ENCODE peak calls at places on chromosome 4, in seven cellular contexts. T is IMR-90, I is Peyer's patch, Y is heart left ventricle, E is A549, L is body of pancreas, N is HCT116. D is an unnamed sample.
A peak's percentile ranks its signal among the peaks of the same experiment; 100 is the strongest.

GRCh38 chr4:81651500-81651899 is 179.8 kb upstream of the RASGEF1B start:
- DNase-seq in T (no peak), I (no peak), Y (no peak), E (no peak), L (no peak), N (no peak), D (no peak)

GRCh38 chr4:109985993-109986640 is 73.4 kb downstream of the EGF start:
- DNase-seq in T (no peak), I (no peak), Y (no peak), E (no peak), L (no peak), N (no peak), D (no peak)

GRCh38 chr4:54227261-54228063 is 1.6 kb upstream of the PDGFRA start:
- DNase-seq in T (peak; percentile 80), I (no peak), Y (peak; percentile 56), E (peak; percentile 44), L (peak; percentile 8), N (no peak), D (peak; percentile 35)

GRCh38 chr4:3634281-3635089 is 102.3 kb upstream of the LRPAP1 start:
- DNase-seq in T (no peak), I (no peak), Y (no peak), E (no peak), L (no peak), N (no peak), D (no peak)

GRCh38 chr4:16448240-16448639 is 222.0 kb upstream of the TAPT1 start:
- DNase-seq in T (no peak), I (no peak), Y (no peak), E (no peak), L (no peak), N (no peak), D (no peak)

GRCh38 chr4:6134612-6135220 is 65.6 kb downstream of the JAKMIP1 start:
- DNase-seq in T (no peak), I (no peak), Y (no peak), E (peak; percentile 56), L (no peak), N (peak; percentile 51), D (no peak)

GRCh38 chr4:166499820-166500219 is 626.8 kb downstream of the TLL1 start:
- DNase-seq in T (no peak), I (no peak), Y (no peak), E (no peak), L (no peak), N (no peak), D (no peak)

GRCh38 chr4:31328921-31329320 is 608.8 kb downstream of the PCDH7 start:
- DNase-seq in T (no peak), I (no peak), Y (no peak), E (no peak), L (no peak), N (no peak), D (no peak)

GRCh38 chr4:95193391-95194224 is 355.2 kb downstream of the UNC5C start:
- DNase-seq in T (no peak), I (no peak), Y (no peak), E (no peak), L (no peak), N (no peak), D (no peak)

GRCh38 chr4:134862116-134862515 is 660.5 kb upstream of the PABPC4L start:
- DNase-seq in T (peak; percentile 1), I (no peak), Y (no peak), E (no peak), L (no peak), N (no peak), D (no peak)

GRCh38 chr4:84780719-84781118 is 185.8 kb downstream of the WDFY3 start:
- DNase-seq in T (no peak), I (no peak), Y (no peak), E (no peak), L (no peak), N (no peak), D (no peak)

GRCh38 chr4:117412661-117413060 is 327.3 kb upstream of the TRAM1L1 start:
- DNase-seq in T (no peak), I (no peak), Y (no peak), E (no peak), L (no peak), N (no peak), D (no peak)

GRCh38 chr4:92234393-92235176 is 69.2 kb upstream of the GRID2 start:
- DNase-seq in T (peak; percentile 100), I (no peak), Y (no peak), E (peak; percentile 56), L (no peak), N (peak; percentile 7), D (no peak)

GRCh38 chr4:89196056-89196674 is 84.8 kb downstream of the TIGD2 start:
- DNase-seq in T (no peak), I (no peak), Y (no peak), E (peak; percentile 70), L (no peak), N (peak; percentile 26), D (no peak)

GRCh38 chr4:109873791-109874514 is 26.0 kb downstream of the LRIT3 start:
- DNase-seq in T (peak; percentile 2), I (no peak), Y (no peak), E (no peak), L (peak; percentile 39), N (peak; percentile 3), D (no peak)

GRCh38 chr4:128658214-128658621 is 151.3 kb upstream of the JADE1 start:
- DNase-seq in T (no peak), I (no peak), Y (no peak), E (no peak), L (no peak), N (no peak), D (no peak)

GRCh38 chr4:101345596-101346311 is 1.6 kb downstream of the PPP3CA start:
- DNase-seq in T (peak; percentile 39), I (peak; percentile 69), Y (peak; percentile 73), E (peak; percentile 44), L (peak; percentile 60), N (no peak), D (peak; percentile 72)

GRCh38 chr4:67770422-67770821 is 16.2 kb upstream of the GNRHR start:
- DNase-seq in T (no peak), I (no peak), Y (no peak), E (no peak), L (no peak), N (no peak), D (no peak)

GRCh38 chr4:163372035-163372434 is 28.3 kb downstream of the NPY5R start:
- DNase-seq in T (no peak), I (no peak), Y (no peak), E (no peak), L (no peak), N (no peak), D (no peak)

GRCh38 chr4:98653006-98653405 is 5.4 kb downstream of the TSPAN5 start:
- DNase-seq in T (peak; percentile 80), I (no peak), Y (no peak), E (no peak), L (no peak), N (no peak), D (no peak)

GRCh38 chr4:74659576-74660411 is 134.5 kb downstream of the BTC start:
- DNase-seq in T (peak; percentile 99), I (no peak), Y (no peak), E (peak; percentile 99), L (no peak), N (peak; percentile 100), D (peak; percentile 10)

GRCh38 chr4:75769044-75769443 is 44.7 kb downstream of the USO1 start:
- DNase-seq in T (peak; percentile 33), I (no peak), Y (no peak), E (no peak), L (no peak), N (no peak), D (no peak)

GRCh38 chr4:26820346-26820745 is 40.3 kb upstream of the STIM2 start:
- DNase-seq in T (no peak), I (no peak), Y (no peak), E (no peak), L (no peak), N (no peak), D (no peak)
- H3K4me1 ChIP-seq in T (no peaks in the 10 kb centered on the region), I (peaks cover 9% of the 10 kb centered on the region), Y (peaks cover 6% of the 10 kb centered on the region), E (no peaks in the 10 kb centered on the region), L (no peaks in the 10 kb centered on the region), N (no peaks in the 10 kb centered on the region), D (no peaks in the 10 kb centered on the region)

GRCh38 chr4:25861422-25861926 is 1.3 kb downstream of the SEL1L3 start:
- DNase-seq in T (peak; percentile 47), I (no peak), Y (no peak), E (peak; percentile 12), L (no peak), N (no peak), D (no peak)

GRCh38 chr4:25861951-25862410 is 807 bp downstream of the SEL1L3 start:
- DNase-seq in T (peak; percentile 40), I (peak; percentile 50), Y (no peak), E (peak; percentile 32), L (peak; percentile 45), N (no peak), D (peak; percentile 24)

GRCh38 chr4:25863906-25864418 is 1.2 kb upstream of the SEL1L3 start:
- DNase-seq in T (no peak), I (peak; percentile 21), Y (no peak), E (no peak), L (peak; percentile 35), N (no peak), D (no peak)

GRCh38 chr4:25862411-25863346 is at the start of gene SEL1L3:
- DNase-seq in T (no peak), I (peak; percentile 80), Y (peak; percentile 29), E (peak; percentile 2), L (peak; percentile 77), N (no peak), D (peak; percentile 61)

GRCh38 chr4:25863347-25863784 is 578 bp upstream of the SEL1L3 start:
- DNase-seq in T (no peak), I (no peak), Y (no peak), E (peak; percentile 27), L (peak; percentile 86), N (no peak), D (peak; percentile 35)
- TF ChIP-seq POLR2A in T (no peak), I (peak; percentile 54), Y (no peak), E (no peak), L (peak; percentile 56), N (no peak), D (no peak)

GRCh38 chr4:26899991-26900390 is 39.4 kb downstream of the STIM2 start:
- DNase-seq in T (no peak), I (no peak), Y (no peak), E (no peak), L (no peak), N (no peak), D (no peak)

GRCh38 chr4:26905172-26905571 is 44.5 kb downstream of the STIM2 start:
- DNase-seq in T (no peak), I (no peak), Y (no peak), E (no peak), L (no peak), N (no peak), D (no peak)

GRCh38 chr4:26896636-26897035 is 36.0 kb downstream of the STIM2 start:
- DNase-seq in T (peak; percentile 71), I (no peak), Y (no peak), E (no peak), L (no peak), N (no peak), D (no peak)

DNA sequence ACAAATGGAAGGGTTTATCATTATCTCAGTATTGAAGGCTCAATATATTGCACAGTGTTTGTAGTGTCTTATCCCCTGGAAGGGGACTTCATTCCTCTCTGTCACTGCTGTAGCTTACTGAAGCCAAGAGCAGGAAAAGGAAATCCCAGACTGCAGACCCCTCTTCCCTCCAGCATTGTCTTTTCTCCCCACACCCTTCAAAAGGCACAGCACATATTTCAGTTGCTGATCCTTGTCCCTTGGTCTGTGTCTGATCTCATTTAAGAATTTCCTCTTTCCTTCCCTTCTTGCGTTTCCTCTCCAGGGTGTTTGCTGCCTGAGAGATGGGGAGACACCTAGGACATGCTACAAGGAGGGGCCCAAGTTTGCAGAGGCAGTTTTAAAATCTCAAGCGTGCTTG is 40.1 kb downstream of the STIM2 start:
- DNase-seq in T (no peak), I (no peak), Y (no peak), E (no peak), L (no peak), N (no peak), D (no peak)
- H3K4me1 ChIP-seq in T (peaks cover 3% of the 10 kb centered on the region), I (no peaks in the 10 kb centered on the region), Y (peaks cover 6% of the 10 kb centered on the region), E (no peaks in the 10 kb centered on the region), L (peaks cover 34% of the 10 kb centered on the region), N (no peaks in the 10 kb centered on the region), D (no peaks in the 10 kb centered on the region)

GRCh38 chr4:23774932-23775331 is 114.9 kb downstream of the PPARGC1A start:
- DNase-seq in T (no peak), I (no peak), Y (no peak), E (no peak), L (no peak), N (no peak), D (no peak)
- TF ChIP-seq POLR2A in T (no peak), I (no peak), Y (no peak), E (no peak), L (no peak), N (no peak), D (no peak)

D was measured in thyroid gland.